ENCODE peak calls at places on chromosomes 5 and 9, in seven cellular contexts. X is right lobe of liver, C is pancreas, Z is GM13977, F is OCI-LY7, Y is RWPE1, K is astrocyte. M is an unnamed sample.

GRCh38 chr5:73825736-73826135 is 199.7 kb downstream of the ARHGEF28 start:
- DNase-seq in X (no peak), C (no peak), Z (no peak), F (no peak), Y (no peak), K (no peak), M (no peak)

GRCh38 chr5:54785729-54786548 is 199.5 kb downstream of the ESM1 start:
- DNase-seq in X (peak), C (peak), Z (no peak), F (peak), Y (no peak), K (peak), M (no peak)

GRCh38 chr5:109410389-109411174 is 808 bp upstream of the PJA2 start:
- DNase-seq in X (peak), C (peak), Z (peak), F (peak), Y (peak), K (peak), M (peak)

GRCh38 chr5:110925398-110925797 is 146.1 kb upstream of the TSLP start:
- DNase-seq in X (no peak), C (no peak), Z (no peak), F (no peak), Y (peak), K (peak), M (no peak)

GRCh38 chr5:11182441-11183080 is 421.5 kb upstream of the DAP start:
- DNase-seq in X (no peak), C (no peak), Z (peak), F (peak), Y (peak), K (peak), M (peak)

GRCh38 chr9:36637491-36638270 is 65.0 kb downstream of the MELK start:
- DNase-seq in X (no peak), C (no peak), Z (no peak), F (peak), Y (no peak), K (no peak), M (no peak)

GRCh38 chr5:55101556-55102276 is 730 bp upstream of the GZMA start:
- DNase-seq in X (no peak), C (no peak), Z (no peak), F (no peak), Y (no peak), K (no peak), M (no peak)

GRCh38 chr5:93532370-93532769 is 48.6 kb downstream of the NR2F1-AS1 start:
- DNase-seq in X (peak), C (peak), Z (no peak), F (no peak), Y (peak), K (peak), M (no peak)

GRCh38 chr9:105047652-105048031 is 119.7 kb upstream of the ABCA1 start:
- DNase-seq in X (no peak), C (no peak), Z (no peak), F (no peak), Y (no peak), K (no peak), M (no peak)

GRCh38 chr9:79896390-79896789 is 324.6 kb downstream of the TLE4 start:
- DNase-seq in X (no peak), C (no peak), Z (no peak), F (no peak), Y (peak), K (no peak), M (no peak)

GRCh38 chr9:29928072-29928471 is 2354.8 kb upstream of the C9orf72 start:
- DNase-seq in X (no peak), C (no peak), Z (no peak), F (no peak), Y (no peak), K (no peak), M (no peak)

GRCh38 chr9:131980267-131980916 is 99.3 kb downstream of the MED27 start:
- DNase-seq in X (no peak), C (no peak), Z (no peak), F (no peak), Y (no peak), K (no peak), M (no peak)

GRCh38 chr9:36320457-36320856 is 62.2 kb upstream of the GNE start:
- DNase-seq in X (no peak), C (no peak), Z (no peak), F (no peak), Y (peak), K (no peak), M (no peak)

GRCh38 chr9:128153117-128153946 is 4.1 kb downstream of the LCN2 start:
- DNase-seq in X (no peak), C (no peak), Z (no peak), F (no peak), Y (no peak), K (no peak), M (no peak)

GRCh38 chr5:149552038-149552494 is 827 bp upstream of the CSNK1A1 start:
- DNase-seq in X (no peak), C (no peak), Z (no peak), F (no peak), Y (no peak), K (no peak), M (no peak)
- TF ChIP-seq CTCF in X (no peak), C (no peak), Z (no peak), F (peak), Y (peak), K (no peak), M (no peak)

GRCh38 chr5:45334939-45335338 is 361.2 kb downstream of the HCN1 start:
- DNase-seq in X (no peak), C (no peak), Z (no peak), F (no peak), Y (no peak), K (no peak), M (no peak)

GRCh38 chr5:45335346-45335745 is 360.8 kb downstream of the HCN1 start:
- DNase-seq in X (no peak), C (no peak), Z (no peak), F (no peak), Y (no peak), K (no peak), M (no peak)

GRCh38 chr5:45335978-45336377 is 360.2 kb downstream of the HCN1 start:
- DNase-seq in X (no peak), C (no peak), Z (no peak), F (no peak), Y (no peak), K (no peak), M (no peak)

DNA sequence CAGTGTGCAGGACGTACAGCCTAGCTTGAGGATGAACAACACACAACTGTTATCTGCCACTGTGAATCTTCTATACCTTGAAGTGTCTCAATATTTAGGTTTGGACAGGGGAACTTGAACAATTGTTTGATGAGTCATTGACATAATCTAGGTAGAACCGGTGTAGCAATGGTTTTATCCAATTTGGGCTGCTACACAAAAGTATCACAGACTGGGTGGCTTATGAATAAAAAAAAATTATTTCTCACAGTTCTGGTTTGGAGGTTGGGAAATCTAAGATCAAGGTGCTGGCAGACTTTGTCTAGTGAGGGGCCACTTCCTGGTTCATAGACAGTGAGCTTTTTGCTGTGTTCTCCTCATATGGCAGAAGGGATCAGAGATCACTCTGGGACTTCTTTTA is 359.7 kb downstream of the HCN1 start:
- DNase-seq in X (no peak), C (no peak), Z (no peak), F (no peak), Y (no peak), K (no peak), M (no peak)
- TF ChIP-seq CTCF in X (no peak), C (no peak), Z (no peak), F (no peak), Y (no peak), K (no peak), M (no peak)

GRCh38 chr5:1701194-1701593 is 98.4 kb downstream of the MRPL36 start:
- DNase-seq in X (no peak), C (no peak), Z (no peak), F (no peak), Y (no peak), K (no peak), M (no peak)
- TF ChIP-seq CTCF in X (no peak), C (no peak), Z (no peak), F (no peak), Y (no peak), K (no peak), M (no peak)

DNA sequence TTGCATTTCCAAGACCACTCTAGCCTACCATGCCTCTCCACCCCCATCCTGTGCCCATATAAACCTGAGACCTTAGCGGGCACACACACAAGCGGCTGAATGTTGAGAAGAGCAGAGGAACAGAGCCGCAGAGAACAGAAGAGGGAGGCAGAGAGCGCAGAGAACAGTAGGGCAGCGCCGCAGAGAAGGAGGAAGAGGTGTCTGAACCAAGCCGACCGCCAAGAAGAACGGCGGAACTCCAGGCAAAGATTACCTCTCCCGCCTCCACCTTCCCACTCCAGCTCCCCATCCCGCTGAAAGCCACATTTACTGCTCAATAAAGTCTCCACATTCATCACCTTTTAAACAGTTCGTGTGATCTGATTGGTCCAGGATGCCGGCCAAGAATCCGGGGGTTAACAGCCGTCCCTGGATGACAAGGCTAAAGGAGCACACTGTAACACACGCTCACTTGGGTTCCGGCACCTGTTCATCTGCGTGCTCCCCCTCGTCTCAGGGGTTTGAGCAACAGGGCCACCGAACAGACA is 33.2 kb downstream of the GRIN3A start:
- DNase-seq in X (peak), C (no peak), Z (no peak), F (no peak), Y (no peak), K (no peak), M (peak)
- TF ChIP-seq CTCF in X (peak), C (no peak), Z (peak), F (no peak), Y (peak), K (no peak), M (peak)

DNA sequence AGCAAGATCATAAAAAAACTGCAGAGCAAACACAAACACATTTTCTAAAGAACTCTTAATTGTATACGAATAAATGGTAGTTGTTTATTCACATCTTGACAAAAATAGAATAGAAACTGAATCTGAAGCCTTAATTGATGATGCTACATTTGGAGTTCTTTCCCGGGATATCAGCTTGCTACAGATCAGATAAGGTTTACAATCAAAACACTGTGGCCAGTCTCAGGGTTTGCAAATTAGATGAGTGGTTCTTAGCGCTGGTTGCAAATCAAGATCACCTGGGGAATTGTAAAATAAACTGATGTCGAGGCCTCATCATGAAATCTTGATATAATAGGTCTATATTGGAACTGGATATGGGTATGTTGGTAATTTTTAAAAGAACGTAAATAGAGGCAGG is 480.1 kb upstream of the C9orf72 start:
- DNase-seq in X (no peak), C (no peak), Z (no peak), F (no peak), Y (no peak), K (no peak), M (no peak)
- TF ChIP-seq CTCF in X (no peak), C (no peak), Z (no peak), F (no peak), Y (no peak), K (no peak), M (no peak)

GRCh38 chr5:14399054-14399657 is 182.4 kb upstream of the OTULINL start:
- DNase-seq in X (no peak), C (no peak), Z (peak), F (peak), Y (peak), K (peak), M (no peak)
- TF ChIP-seq CTCF in X (peak), C (peak), Z (peak), F (peak), Y (peak), K (peak), M (peak)

GRCh38 chr9:124054671-124055212 is 43.2 kb downstream of the LHX2 start:
- DNase-seq in X (no peak), C (no peak), Z (peak), F (no peak), Y (peak), K (peak), M (no peak)
- TF ChIP-seq CTCF in X (no peak), C (no peak), Z (no peak), F (no peak), Y (no peak), K (no peak), M (no peak)

GRCh38 chr5:143023447-143024096 is 253.4 kb downstream of the ARHGAP26 start:
- DNase-seq in X (peak), C (no peak), Z (no peak), F (no peak), Y (no peak), K (no peak), M (no peak)
- TF ChIP-seq CTCF in X (peak), C (no peak), Z (peak), F (no peak), Y (no peak), K (no peak), M (no peak)

GRCh38 chr9:77981332-77981731 is 50.3 kb downstream of the GNAQ start:
- DNase-seq in X (no peak), C (peak), Z (no peak), F (no peak), Y (peak), K (peak), M (no peak)
- TF ChIP-seq CTCF in X (no peak), C (no peak), Z (no peak), F (no peak), Y (no peak), K (no peak), M (no peak)

M was measured in nephron progenitor cell.